ENCODE peak calls at places on chromosomes 4 and X, in seven cellular contexts. R is fibroblast of lung; Y is astrocyte of the cerebellum; E is coronary artery; Z is CD8-positive, alpha-beta T cell; N is hepatocyte; L is mesenchymal stem cell. U is an unnamed sample.

GRCh38 chr4:76831475-76832390 is 66.2 kb downstream of the SOWAHB start:
- DNase-seq in N (peak; percentile 39), Y (no peak), R (peak; percentile 28), E (no peak), L (peak; percentile 82), Z (no peak), U (no peak)

GRCh38 chr4:183855651-183856190 is 49.4 kb upstream of the STOX2 start:
- DNase-seq in R (no peak), N (no peak), Z (no peak), Y (no peak), E (no peak), L (no peak), U (no peak)

GRCh38 chrX:37378399-37378798 is 29.2 kb downstream of the PRRG1 start:
- DNase-seq in L (peak; percentile 39), Z (no peak), R (peak; percentile 50), Y (no peak), N (no peak), E (no peak), U (peak; percentile 54)

GRCh38 chr4:184731056-184731455 is 2.8 kb downstream of the CENPU start:
- DNase-seq in Y (no peak), R (no peak), Z (no peak), L (no peak), E (no peak), N (no peak), U (no peak)

GRCh38 chr4:985123-985830 is 1.6 kb upstream of the IDUA start:
- DNase-seq in E (no peak), Y (no peak), Z (peak; percentile 76), N (peak; percentile 85), R (peak; percentile 23), L (peak; percentile 67), U (no peak)

GRCh38 chrX:21932277-21932996 is 8.1 kb upstream of the SMS start:
- DNase-seq in Z (no peak), Y (no peak), L (peak; percentile 93), E (peak; percentile 76), N (no peak), R (peak; percentile 94), U (peak; percentile 86)

GRCh38 chr4:41963105-41963504 is 18.5 kb upstream of the DCAF4L1 start:
- DNase-seq in L (peak; percentile 44), Z (no peak), R (peak; percentile 38), N (peak; percentile 24), E (no peak), Y (no peak), U (no peak)

GRCh38 chrX:46216406-46216805 is 328.8 kb downstream of the ZNF674 start:
- DNase-seq in N (no peak), Z (no peak), Y (no peak), L (no peak), R (no peak), E (no peak), U (no peak)

GRCh38 chr4:184284336-184284690 is 66.6 kb upstream of the ENPP6 start:
- DNase-seq in Z (no peak), E (no peak), N (no peak), Y (no peak), L (no peak), R (no peak), U (no peak)

GRCh38 chrX:34764842-34765241 is 107.8 kb upstream of the TMEM47 start:
- DNase-seq in Z (no peak), R (no peak), Y (no peak), N (no peak), L (no peak), E (no peak), U (no peak)

GRCh38 chrX:389021-389441 is 2.3 kb upstream of the PPP2R3B start:
- DNase-seq in Y (no peak), E (no peak), R (no peak), L (no peak), N (no peak), Z (no peak), U (no peak)

GRCh38 chr4:125314676-125315570 is at the start of gene FAT4:
- DNase-seq in Z (peak; percentile 42), R (peak; percentile 99), L (peak; percentile 99), Y (peak; percentile 95), E (peak; percentile 98), N (peak; percentile 96), U (peak; percentile 98)

GRCh38 chr4:185638548-185639301 is 103.4 kb upstream of the PDLIM3 start:
- DNase-seq in R (no peak), N (peak; percentile 17), E (no peak), Y (no peak), Z (no peak), L (peak; percentile 22), U (no peak)

GRCh38 chr4:120018786-120019185 is 47.9 kb downstream of the MAD2L1 start:
- DNase-seq in R (no peak), Z (no peak), E (no peak), Y (no peak), L (no peak), N (no peak), U (no peak)

GRCh38 chr4:153788419-153789276 is at the start of gene SFRP2:
- DNase-seq in R (no peak), L (peak; percentile 35), Y (no peak), N (no peak), Z (no peak), E (no peak), U (no peak)

GRCh38 chr4:113707013-113707412 is 54.5 kb downstream of the CAMK2D start:
- DNase-seq in L (no peak), R (peak; percentile 38), E (no peak), Y (no peak), Z (no peak), N (no peak), U (no peak)

GRCh38 chr4:82754546-82755165 is 43.9 kb downstream of the SCD5 start:
- DNase-seq in N (no peak), L (no peak), R (no peak), E (no peak), Z (no peak), Y (no peak), U (no peak)

GRCh38 chr4:8247047-8247930 is 22.3 kb upstream of the HTRA3 start:
- DNase-seq in L (peak; percentile 47), Y (no peak), Z (no peak), N (peak; percentile 52), R (peak; percentile 56), E (peak; percentile 85), U (no peak)

GRCh38 chr4:108107729-108108382 is 60.9 kb downstream of the LEF1 start:
- DNase-seq in R (no peak), L (no peak), Y (no peak), Z (peak; percentile 40), E (no peak), N (no peak), U (no peak)

GRCh38 chr4:11429646-11430045 is 952 bp upstream of the HS3ST1 start:
- DNase-seq in Z (no peak), N (no peak), L (no peak), R (no peak), Y (no peak), E (no peak), U (no peak)

GRCh38 chr4:38509551-38509950 is 154.4 kb upstream of the KLF3 start:
- DNase-seq in R (no peak), Y (no peak), L (no peak), E (no peak), N (no peak), Z (peak; percentile 56), U (no peak)

DNA sequence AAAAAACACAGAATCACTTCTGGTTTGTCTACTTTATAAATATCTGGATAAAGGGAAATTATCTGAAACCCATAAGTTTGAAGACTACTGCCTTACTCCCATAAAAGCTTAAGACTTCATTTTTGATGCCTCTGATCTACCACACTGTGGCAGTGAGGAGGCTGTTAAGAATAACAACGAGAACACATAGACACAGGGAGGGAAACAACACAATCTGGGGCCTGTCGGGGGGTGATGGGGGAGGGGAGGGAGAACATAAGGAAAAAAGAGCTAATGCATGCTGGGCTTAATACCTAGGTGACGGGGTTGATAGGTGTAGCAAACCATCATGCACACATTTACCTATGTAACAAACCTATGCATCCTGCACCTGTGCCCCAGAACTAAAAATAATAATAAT is 573.7 kb downstream of the GBA3 start:
- DNase-seq in Y (no peak), N (no peak), R (no peak), E (no peak), L (no peak), Z (no peak), U (no peak)
- H3K4me3 ChIP-seq in Y (no peak overlapping the region), N (no peak overlapping the region), R (no peak overlapping the region), E (no peak overlapping the region), L (no peak overlapping the region), Z (no peak overlapping the region), U (no peak overlapping the region)

GRCh38 chr4:88698539-88698938 is 910 bp upstream of the NAP1L5 start:
- DNase-seq in R (no peak), E (no peak), L (no peak), N (no peak), Z (no peak), Y (no peak), U (no peak)

GRCh38 chr4:88693792-88694191 is 3.8 kb downstream of the NAP1L5 start:
- DNase-seq in E (no peak), R (no peak), N (no peak), Z (no peak), Y (no peak), L (no peak), U (no peak)

GRCh38 chr4:88697113-88697512 is 516 bp downstream of the NAP1L5 start:
- DNase-seq in L (peak; percentile 28), E (no peak), Y (no peak), Z (peak; percentile 14), R (peak; percentile 52), N (no peak), U (no peak)

GRCh38 chr4:88696620-88697019 is 1.0 kb downstream of the NAP1L5 start:
- DNase-seq in Y (no peak), N (no peak), E (no peak), R (peak; percentile 51), Z (no peak), L (no peak), U (no peak)

DNA sequence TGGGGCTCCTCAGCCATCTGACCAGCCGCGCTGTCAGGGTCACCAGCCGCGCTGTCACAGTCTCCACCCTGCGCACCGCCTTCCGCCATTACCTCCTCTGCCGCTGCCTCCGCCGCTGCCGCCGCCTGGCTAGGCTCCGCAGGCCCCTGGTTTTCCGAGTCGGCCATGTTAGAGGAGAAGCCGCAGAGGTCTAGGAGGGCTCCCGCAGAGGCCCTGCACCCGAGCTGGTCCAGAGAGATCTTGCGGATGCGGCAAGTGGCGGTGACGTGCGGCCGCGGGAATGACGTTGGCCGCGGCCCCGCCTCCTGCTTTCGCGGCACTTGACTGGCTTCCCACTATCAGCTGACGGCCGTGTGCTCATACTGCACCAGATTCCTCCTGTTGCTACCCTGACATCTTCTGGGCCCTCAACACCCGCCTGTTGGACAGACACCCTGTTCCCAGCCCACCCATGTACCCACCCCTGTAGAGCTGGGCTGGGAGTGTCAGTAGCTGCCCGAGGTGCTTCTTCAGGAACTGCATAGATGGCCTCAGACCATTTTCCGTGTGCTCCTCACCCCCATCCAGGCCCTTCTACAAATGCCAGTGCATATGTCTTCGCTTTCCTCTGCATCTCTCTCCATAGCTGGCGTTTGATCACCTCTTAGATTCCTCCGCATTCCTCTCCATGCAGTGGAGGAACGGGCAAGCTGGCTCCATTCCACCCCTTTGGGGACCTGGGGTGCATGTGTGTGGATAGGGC is at the start of gene NAP1L5:
- DNase-seq in L (peak; percentile 76), Y (peak; percentile 29), Z (peak; percentile 56), E (peak; percentile 84), R (peak; percentile 86), N (peak; percentile 63), U (peak; percentile 49)
- H3K4me3 ChIP-seq in L (peak within 1 kb of the TSS; percentile 78), Y (peak within 1 kb of the TSS; percentile 67), Z (peak within 1 kb of the TSS; percentile 64), E (peak within 1 kb of the TSS; percentile 77), R (peak within 1 kb of the TSS; percentile 63), N (peak within 1 kb of the TSS; percentile 40), U (peak within 1 kb of the TSS; percentile 52)

GRCh38 chrX:9394212-9394611 is 70.6 kb upstream of the TBL1X start:
- DNase-seq in Y (no peak), L (no peak), Z (no peak), N (no peak), R (no peak), E (no peak), U (no peak)
- H3K4me3 ChIP-seq in Y (no peak overlapping the region), L (no peak overlapping the region), Z (no peak overlapping the region), N (no peak overlapping the region), R (no peak overlapping the region), E (no peak overlapping the region), U (no peak overlapping the region)

GRCh38 chrX:116009871-116010710 is 160.5 kb upstream of the AGTR2 start:
- DNase-seq in R (no peak), L (no peak), Y (no peak), Z (no peak), E (no peak), N (peak; percentile 41), U (no peak)
- H3K4me3 ChIP-seq in R (no peak overlapping the region), L (no peak overlapping the region), Y (no peak overlapping the region), Z (no peak overlapping the region), E (no peak overlapping the region), N (no peak overlapping the region), U (no peak overlapping the region)